ENCODE peak calls at places on chromosomes 5 and 9, in eight cellular contexts. T is hypothalamus, O is iris pigment epithelial cell, V is kidney tubule cell, U is neural crest cell, E is T follicular helper cell, I is kidney, P is AG09309. K is an unnamed sample.

GRCh38 chr5:45508155-45508554 is 188.0 kb downstream of the HCN1 start:
- DNase-seq in O (no peak), U (no peak), P (no peak), I (no peak), V (no peak), E (no peak), T (no peak), K (no peak)

GRCh38 chr9:38662763-38663593 is 42.6 kb upstream of the ANKRD18A start:
- DNase-seq in P (no peak), O (peak; percentile 38), V (no peak), U (no peak), I (no peak), T (peak; percentile 70), E (no peak), K (no peak)

GRCh38 chr5:73135429-73136276 is 15.3 kb downstream of the TMEM171 start:
- DNase-seq in P (peak; percentile 16), U (no peak), O (peak; percentile 54), I (no peak), V (peak; percentile 84), T (no peak), E (no peak), K (no peak)

GRCh38 chr5:6623941-6624340 is 8.9 kb downstream of the NSUN2 start:
- DNase-seq in I (no peak), V (peak; percentile 55), O (no peak), U (no peak), T (no peak), P (no peak), E (no peak), K (no peak)

GRCh38 chr5:170534177-170534576 is 30.4 kb downstream of the KCNIP1 start:
- DNase-seq in T (no peak), E (no peak), V (peak; percentile 45), U (no peak), I (no peak), O (no peak), P (no peak), K (no peak)

GRCh38 chr9:31715250-31715649 is 669.2 kb upstream of the ACO1 start:
- DNase-seq in U (no peak), E (no peak), V (no peak), O (no peak), P (no peak), T (no peak), I (no peak), K (no peak)

GRCh38 chr9:33709241-33709640 is 86.1 kb upstream of the PRSS3 start:
- DNase-seq in O (no peak), P (no peak), T (no peak), V (no peak), E (no peak), U (no peak), I (no peak), K (no peak)

GRCh38 chr5:112968411-112969106 is 8.0 kb upstream of the DCP2 start:
- DNase-seq in E (no peak), I (no peak), P (no peak), T (no peak), U (no peak), V (peak; percentile 21), O (peak; percentile 35), K (no peak)

GRCh38 chr5:675111-675875 is 17.9 kb downstream of the TPPP start:
- DNase-seq in T (no peak), E (no peak), I (peak; percentile 55), V (no peak), P (no peak), O (no peak), U (no peak), K (no peak)

K was measured in non-pigmented ciliary epithelial cell.